ENCODE peak calls at places on chromosomes 13 and 19, in ten cellular contexts. One of them, this sample, is unnamed.

GRCh38 chr13:94030415-94031119 is 448.9 kb downstream of the DCT start:
- DNase-seq in aorta: no peak
- DNase-seq in SW480: no peak
- DNase-seq in NCI-H82: no peak
- DNase-seq in MM.1S: no peak
- DNase-seq in kidney glomerular epithelial cell: no peak
- DNase-seq in fibroblast of the conjunctiva: no peak
- DNase-seq in retina: no peak
- DNase-seq in GM20000: no peak
- DNase-seq in GM03348: no peak
- DNase-seq in this sample: no peak

GRCh38 chr19:5977785-5978605 is at the start of gene RANBP3:
- DNase-seq in fibroblast of the conjunctiva: peak
- DNase-seq in SW480: peak
- DNase-seq in NCI-H82: peak
- DNase-seq in MM.1S: peak
- DNase-seq in aorta: peak
- DNase-seq in kidney glomerular epithelial cell: peak
- DNase-seq in GM20000: peak
- DNase-seq in GM03348: peak
- DNase-seq in retina: peak
- DNase-seq in this sample: peak

GRCh38 chr19:12847159-12848139 is 9.1 kb downstream of the MAST1 start:
- DNase-seq in NCI-H82: peak
- DNase-seq in aorta: peak
- DNase-seq in MM.1S: peak
- DNase-seq in SW480: peak
- DNase-seq in GM20000: peak
- DNase-seq in retina: peak
- DNase-seq in kidney glomerular epithelial cell: peak
- DNase-seq in fibroblast of the conjunctiva: peak
- DNase-seq in GM03348: peak
- DNase-seq in this sample: peak

GRCh38 chr19:49056101-49056901 is 1.2 kb downstream of the CGB7 start:
- DNase-seq in SW480: peak
- DNase-seq in fibroblast of the conjunctiva: no peak
- DNase-seq in MM.1S: peak
- DNase-seq in kidney glomerular epithelial cell: no peak
- DNase-seq in NCI-H82: peak
- DNase-seq in aorta: peak
- DNase-seq in retina: peak
- DNase-seq in GM20000: peak
- DNase-seq in GM03348: peak
- DNase-seq in this sample: peak

GRCh38 chr13:35789335-35790166 is 313.1 kb upstream of the MAB21L1 start:
- DNase-seq in retina: peak
- DNase-seq in NCI-H82: peak
- DNase-seq in GM03348: peak
- DNase-seq in GM20000: peak
- DNase-seq in aorta: no peak
- DNase-seq in MM.1S: peak
- DNase-seq in SW480: peak
- DNase-seq in fibroblast of the conjunctiva: peak
- DNase-seq in kidney glomerular epithelial cell: peak
- DNase-seq in this sample: no peak

GRCh38 chr19:29263305-29264080 is 50.5 kb upstream of the UQCRFS1 start:
- DNase-seq in MM.1S: peak
- DNase-seq in GM03348: peak
- DNase-seq in aorta: no peak
- DNase-seq in SW480: peak
- DNase-seq in kidney glomerular epithelial cell: peak
- DNase-seq in fibroblast of the conjunctiva: peak
- DNase-seq in NCI-H82: peak
- DNase-seq in retina: peak
- DNase-seq in GM20000: peak
- DNase-seq in this sample: no peak

GRCh38 chr19:55047951-55048350 is 9.9 kb upstream of the GP6 start:
- DNase-seq in kidney glomerular epithelial cell: no peak
- DNase-seq in retina: no peak
- DNase-seq in GM20000: no peak
- DNase-seq in SW480: no peak
- DNase-seq in GM03348: no peak
- DNase-seq in aorta: no peak
- DNase-seq in fibroblast of the conjunctiva: no peak
- DNase-seq in MM.1S: no peak
- DNase-seq in NCI-H82: no peak
- DNase-seq in this sample: peak

GRCh38 chr13:59133903-59134302 is 1029.8 kb downstream of the DIAPH3 start:
- DNase-seq in kidney glomerular epithelial cell: no peak
- DNase-seq in fibroblast of the conjunctiva: no peak
- DNase-seq in GM20000: no peak
- DNase-seq in MM.1S: no peak
- DNase-seq in retina: no peak
- DNase-seq in NCI-H82: peak
- DNase-seq in SW480: no peak
- DNase-seq in GM03348: no peak
- DNase-seq in aorta: no peak
- DNase-seq in this sample: no peak

GRCh38 chr13:26679411-26679810 is 81.2 kb downstream of the GPR12 start:
- DNase-seq in MM.1S: no peak
- DNase-seq in retina: peak
- DNase-seq in GM03348: peak
- DNase-seq in NCI-H82: no peak
- DNase-seq in kidney glomerular epithelial cell: peak
- DNase-seq in aorta: no peak
- DNase-seq in GM20000: no peak
- DNase-seq in fibroblast of the conjunctiva: no peak
- DNase-seq in SW480: no peak
- DNase-seq in this sample: peak

GRCh38 chr13:42078113-42078769 is 29.8 kb downstream of the DGKH start:
- DNase-seq in retina: no peak
- DNase-seq in fibroblast of the conjunctiva: no peak
- DNase-seq in aorta: no peak
- DNase-seq in NCI-H82: peak
- DNase-seq in SW480: peak
- DNase-seq in MM.1S: no peak
- DNase-seq in GM03348: peak
- DNase-seq in GM20000: no peak
- DNase-seq in kidney glomerular epithelial cell: no peak
- DNase-seq in this sample: no peak

This sample was measured in osteoblast.